ENCODE peak calls at places on chromosomes 13 and 19, in four cellular contexts. L is cardiac muscle cell; V is activated CD4-positive, alpha-beta T cell treated with anti-CD3 and anti-CD28 coated beads, Interleukin-2, amount 50 U/mL, for 48 hours; A is central memory CD4-positive, alpha-beta T cell. R is an unnamed sample.

GRCh38 chr19:49506575-49507105 is 5.8 kb upstream of the FCGRT start:
- DNase-seq in V (peak; percentile 80), A (peak; percentile 72), L (peak; percentile 69), R (peak; percentile 71)

GRCh38 chr19:5952193-5953033 is 25.5 kb downstream of the RANBP3 start:
- DNase-seq in L (no peak), A (no peak), V (no peak), R (no peak)

GRCh38 chr13:96473463-96474157 is 383.7 kb downstream of the HS6ST3 start:
- DNase-seq in L (peak; percentile 3), V (no peak), A (no peak), R (no peak)

GRCh38 chr13:39490136-39490535 is 112.9 kb downstream of the LHFPL6 start:
- DNase-seq in V (no peak), L (no peak), A (no peak), R (peak; percentile 94)

GRCh38 chr13:32443111-32443510 is 15.2 kb upstream of the N4BP2L1 start:
- DNase-seq in V (no peak), A (peak; percentile 22), L (peak; percentile 11), R (peak; percentile 57)

GRCh38 chr13:30744056-30744684 is 8.8 kb downstream of the ALOX5AP start:
- DNase-seq in A (peak; percentile 94), L (no peak), V (peak; percentile 77), R (no peak)

GRCh38 chr13:91399189-91400093 is 1.0 kb downstream of the GPC5 start:
- DNase-seq in L (no peak), V (peak; percentile 5), A (no peak), R (no peak)

GRCh38 chr13:67383358-67383757 is 153.2 kb upstream of the PCDH9 start:
- DNase-seq in V (no peak), A (no peak), L (no peak), R (peak; percentile 9)

GRCh38 chr13:65656740-65657329 is 1573.3 kb downstream of the PCDH9 start:
- DNase-seq in A (no peak), L (no peak), V (no peak), R (no peak)

GRCh38 chr13:27401210-27401609 is 23.2 kb upstream of the GTF3A start:
- DNase-seq in V (no peak), A (no peak), L (no peak), R (no peak)